ENCODE peak calls at places on chromosomes 4 and X, in seven cellular contexts. R, E, F, N, Z, Y and J are unnamed samples.

GRCh38 chr4:105992641-105993305 is 97.5 kb downstream of the NPNT start:
- DNase-seq in Z (no peak), R (no peak), E (no peak), N (no peak), Y (no peak), F (peak), J (no peak)

GRCh38 chr4:73406548-73406875 is 2.4 kb downstream of the ALB start:
- DNase-seq in F (peak), Z (no peak), E (no peak), R (no peak), Y (no peak), N (no peak), J (no peak)

GRCh38 chrX:69103539-69103938 is 61.7 kb downstream of the PJA1 start:
- DNase-seq in Y (no peak), N (no peak), R (no peak), F (no peak), E (no peak), Z (no peak), J (no peak)

GRCh38 chr4:72569719-72570235 is 756 bp upstream of the ADAMTS3 start:
- DNase-seq in F (peak), Y (no peak), R (no peak), E (no peak), Z (no peak), N (no peak), J (no peak)

GRCh38 chr4:52244773-52245360 is 193.8 kb downstream of the SPATA18 start:
- DNase-seq in Z (no peak), F (no peak), Y (no peak), N (no peak), R (no peak), E (no peak), J (no peak)

GRCh38 chrX:10121787-10122186 is 35.0 kb upstream of the CLCN4 start:
- DNase-seq in R (no peak), Y (no peak), Z (no peak), E (no peak), N (no peak), F (no peak), J (no peak)

GRCh38 chrX:129039176-129039575 is 484.1 kb downstream of the SMARCA1 start:
- DNase-seq in N (peak), F (no peak), Z (no peak), E (no peak), Y (no peak), R (no peak), J (no peak)

GRCh38 chrX:103376118-103376978 is at the start of gene BEX3:
- DNase-seq in R (peak), Y (peak), N (peak), F (peak), E (peak), Z (peak), J (peak)

GRCh38 chrX:121308276-121308805 is 260.9 kb downstream of the GLUD2 start:
- DNase-seq in Z (no peak), R (peak), F (peak), N (no peak), Y (no peak), E (peak), J (peak)

GRCh38 chr4:130639871-130640270 is 1543.9 kb downstream of the C4orf33 start:
- DNase-seq in R (no peak), Y (no peak), N (no peak), Z (no peak), E (no peak), F (no peak), J (no peak)

GRCh38 chrX:40468033-40468979 is 112.5 kb upstream of the ATP6AP2 start:
- DNase-seq in Y (no peak), F (peak), E (peak), Z (no peak), R (peak), N (peak), J (no peak)

GRCh38 chr4:142331646-142332045 is 514.5 kb downstream of the INPP4B start:
- DNase-seq in Z (no peak), N (no peak), E (no peak), R (no peak), F (peak), Y (no peak), J (no peak)

GRCh38 chrX:152072236-152072635 is 66.1 kb downstream of the MAGEA10 start:
- DNase-seq in Z (no peak), N (no peak), F (peak), Y (no peak), E (no peak), R (no peak), J (no peak)